ENCODE peak calls at places on chromosome 5, in four cellular contexts. V is HFFc6, C is MV-4-11, D is fibroblast of the conjunctiva. N is an unnamed sample.

GRCh38 chr5:144812770-144813169 is 642.1 kb downstream of the KCTD16 start:
- DNase-seq in V (peak; percentile 99), C (no peak), D (peak; percentile 95), N (no peak)

GRCh38 chr5:157106668-157107461 is 2.0 kb downstream of the HAVCR2 start:
- DNase-seq in V (no peak), C (peak; percentile 70), D (no peak), N (peak; percentile 43)

GRCh38 chr5:35618297-35618636 is 604 bp downstream of the SPEF2 start:
- DNase-seq in V (no peak), C (no peak), D (no peak), N (no peak)

GRCh38 chr5:108101105-108101504 is 280.8 kb downstream of the FBXL17 start:
- DNase-seq in V (no peak), C (no peak), D (peak; percentile 31), N (no peak)

GRCh38 chr5:141359790-141360426 is at the start of gene PCDHGB2:
- DNase-seq in V (peak; percentile 41), C (peak; percentile 82), D (no peak), N (peak; percentile 9)

GRCh38 chr5:89055011-89055704 is 172.2 kb upstream of the MEF2C start:
- DNase-seq in V (no peak), C (no peak), D (no peak), N (no peak)

GRCh38 chr5:82019342-82020138 is 47.7 kb downstream of the ATG10 start:
- DNase-seq in V (no peak), C (peak; percentile 65), D (no peak), N (no peak)

GRCh38 chr5:154331924-154332323 is 113.9 kb upstream of the SAP30L start:
- DNase-seq in V (no peak), C (no peak), D (no peak), N (no peak)

GRCh38 chr5:137336161-137336560 is 163.0 kb downstream of the SPOCK1 start:
- DNase-seq in V (no peak), C (no peak), D (no peak), N (no peak)

GRCh38 chr5:179120951-179121666 is 60.9 kb downstream of the ZNF354C start:
- DNase-seq in V (no peak), C (no peak), D (no peak), N (no peak)

GRCh38 chr5:98454904-98455303 is 318.6 kb upstream of the RGMB start:
- DNase-seq in V (peak; percentile 96), C (peak; percentile 78), D (peak; percentile 96), N (no peak)

GRCh38 chr5:38529955-38530644 is 26.3 kb downstream of the LIFR start:
- DNase-seq in V (no peak), C (no peak), D (no peak), N (no peak)

GRCh38 chr5:171469336-171469735 is 49.9 kb downstream of the FGF18 start:
- DNase-seq in V (no peak), C (no peak), D (no peak), N (no peak)

GRCh38 chr5:142821733-142822487 is 51.7 kb downstream of the ARHGAP26 start:
- DNase-seq in V (peak; percentile 93), C (peak; percentile 96), D (peak; percentile 77), N (no peak)

GRCh38 chr5:107605596-107606125 is 65.1 kb downstream of the EFNA5 start:
- DNase-seq in V (no peak), C (no peak), D (no peak), N (no peak)

GRCh38 chr5:151155149-151155776 is 2.3 kb downstream of the ANXA6 start:
- DNase-seq in V (no peak), C (peak; percentile 24), D (no peak), N (peak; percentile 54)

GRCh38 chr5:31366941-31367340 is 165.0 kb downstream of the DROSHA start:
- DNase-seq in V (peak; percentile 43), C (no peak), D (no peak), N (no peak)

GRCh38 chr5:16889203-16889971 is 46.7 kb downstream of the MYO10 start:
- DNase-seq in V (peak; percentile 47), C (no peak), D (no peak), N (no peak)

GRCh38 chr5:172722309-172722815 is 48.6 kb downstream of the DUSP1 start:
- DNase-seq in V (no peak), C (no peak), D (peak; percentile 16), N (peak; percentile 84)

GRCh38 chr5:156893517-156893916 is 43.4 kb downstream of the PPP1R2B start:
- DNase-seq in V (no peak), C (peak; percentile 3), D (no peak), N (no peak)

GRCh38 chr5:14560091-14560595 is 21.4 kb upstream of the OTULINL start:
- DNase-seq in V (no peak), C (peak; percentile 81), D (no peak), N (peak; percentile 37)

GRCh38 chr5:95530441-95530840 is 24.3 kb downstream of the SKIC3 start:
- DNase-seq in V (peak; percentile 88), C (no peak), D (peak; percentile 45), N (no peak)

GRCh38 chr5:172411423-172412111 is 42.8 kb downstream of the SH3PXD2B start:
- DNase-seq in V (no peak), C (peak; percentile 41), D (no peak), N (no peak)

GRCh38 chr5:141523991-141524390 is 35.1 kb downstream of the PCDHGC5 start:
- DNase-seq in V (no peak), C (no peak), D (no peak), N (no peak)

GRCh38 chr5:164360589-164360988 is 855.2 kb downstream of the MAT2B start:
- DNase-seq in V (no peak), C (peak; percentile 7), D (no peak), N (no peak)

GRCh38 chr5:75522025-75522424 is 10.3 kb downstream of the POLK start:
- DNase-seq in V (no peak), C (no peak), D (no peak), N (no peak)

GRCh38 chr5:132096904-132097303 is 23.3 kb downstream of the CSF2 start:
- DNase-seq in V (no peak), C (no peak), D (no peak), N (no peak)

N was measured in immature natural killer cell.